ENCODE peak calls at places on chromosomes 13 and 19, in eight cellular contexts. Q is stimulated activated naive CD8-positive, alpha-beta T cell treated with anti-CD3 and anti-CD28 coated beads, Interleukin-15, amount 100 ng/mL, for 72 hours; S is Peyer's patch; H is germinal center; B is neuronal stem cell; W is lung microvascular endothelial cell; Y is GM20000; M is activated T-cell treated with anti-CD3 and anti-CD28 coated beads, Interleukin-2, amount 50 U/mL, for 72 hours. J is an unnamed sample.

GRCh38 chr13:104920091-104920490 is 1615.4 kb downstream of the EFNB2 start:
- DNase-seq in Q (no peak), S (no peak), H (no peak), B (no peak), W (no peak), Y (no peak), M (no peak), J (no peak)

GRCh38 chr19:42246143-42246868 is 3.9 kb upstream of the GSK3A start:
- DNase-seq in Q (no peak), S (no peak), H (no peak), B (no peak), W (peak), Y (no peak), M (no peak), J (no peak)

GRCh38 chr13:94548382-94549240 is 47.3 kb downstream of the TGDS start:
- DNase-seq in Q (peak), S (peak), H (peak), B (no peak), W (no peak), Y (peak), M (peak), J (peak)

GRCh38 chr19:366951-367350 is 22.4 kb upstream of the MIER2 start:
- DNase-seq in Q (no peak), S (peak), H (no peak), B (no peak), W (no peak), Y (no peak), M (no peak), J (no peak)

GRCh38 chr13:34409496-34410163 is 532.4 kb upstream of the NBEA start:
- DNase-seq in Q (no peak), S (no peak), H (no peak), B (no peak), W (no peak), Y (no peak), M (no peak), J (no peak)

GRCh38 chr13:20860844-20861243 is 41.7 kb downstream of the XPO4 start:
- DNase-seq in Q (no peak), S (no peak), H (no peak), B (no peak), W (no peak), Y (no peak), M (no peak), J (no peak)

GRCh38 chr19:31913103-31913710 is 432.2 kb upstream of the ZNF507 start:
- DNase-seq in Q (no peak), S (no peak), H (no peak), B (no peak), W (no peak), Y (no peak), M (no peak), J (no peak)

GRCh38 chr19:30780456-30780855 is 408.3 kb downstream of the ZNF536 start:
- DNase-seq in Q (no peak), S (no peak), H (no peak), B (no peak), W (no peak), Y (no peak), M (no peak), J (no peak)

GRCh38 chr19:42271861-42272534 is 2.9 kb downstream of the CIC start:
- DNase-seq in Q (no peak), S (no peak), H (no peak), B (no peak), W (no peak), Y (no peak), M (no peak), J (no peak)

GRCh38 chr19:29841559-29842367 is 30.0 kb downstream of the CCNE1 start:
- DNase-seq in Q (no peak), S (no peak), H (no peak), B (peak), W (peak), Y (no peak), M (no peak), J (peak)

GRCh38 chr13:30143671-30144400 is 163.5 kb downstream of the KATNAL1 start:
- DNase-seq in Q (no peak), S (no peak), H (peak), B (no peak), W (no peak), Y (no peak), M (no peak), J (peak)

GRCh38 chr13:21637296-21637695 is 33.3 kb upstream of the MICU2 start:
- DNase-seq in Q (peak), S (no peak), H (no peak), B (no peak), W (peak), Y (no peak), M (peak), J (no peak)

GRCh38 chr19:51571599-51571998 is 516 bp downstream of the ZNF175 start:
- DNase-seq in Q (no peak), S (no peak), H (no peak), B (no peak), W (peak), Y (no peak), M (no peak), J (peak)

GRCh38 chr13:48199404-48199991 is 33.5 kb upstream of the ITM2B start:
- DNase-seq in Q (no peak), S (no peak), H (no peak), B (no peak), W (no peak), Y (no peak), M (no peak), J (no peak)

GRCh38 chr19:55273978-55274707 is 5.8 kb downstream of the HSPBP1 start:
- DNase-seq in Q (no peak), S (no peak), H (no peak), B (no peak), W (no peak), Y (no peak), M (no peak), J (no peak)

GRCh38 chr13:107202371-107203023 is 634.6 kb upstream of the ARGLU1 start:
- DNase-seq in Q (no peak), S (no peak), H (no peak), B (no peak), W (peak), Y (no peak), M (no peak), J (no peak)

GRCh38 chr19:38596057-38596981 is 21.4 kb downstream of the MAP4K1 start:
- DNase-seq in Q (no peak), S (no peak), H (no peak), B (peak), W (peak), Y (no peak), M (peak), J (peak)

GRCh38 chr19:2083174-2083854 is 12.8 kb downstream of the MOB3A start:
- DNase-seq in Q (peak), S (peak), H (peak), B (no peak), W (peak), Y (peak), M (peak), J (peak)

GRCh38 chr13:96020941-96021340 is 32.3 kb downstream of the UGGT2 start:
- DNase-seq in Q (no peak), S (no peak), H (no peak), B (no peak), W (no peak), Y (no peak), M (no peak), J (no peak)

GRCh38 chr19:43664008-43664407 is 6.0 kb downstream of the PLAUR start:
- DNase-seq in Q (peak), S (peak), H (no peak), B (no peak), W (peak), Y (no peak), M (peak), J (no peak)

GRCh38 chr19:10237702-10238101 is 6.6 kb upstream of the S1PR2 start:
- DNase-seq in Q (no peak), S (no peak), H (no peak), B (no peak), W (no peak), Y (no peak), M (no peak), J (no peak)

GRCh38 chr13:110758195-110758594 is 44.7 kb downstream of the ING1 start:
- DNase-seq in Q (no peak), S (no peak), H (no peak), B (no peak), W (peak), Y (no peak), M (no peak), J (no peak)

GRCh38 chr19:52673014-52673413 is 34.9 kb upstream of the ZNF83 start:
- DNase-seq in Q (no peak), S (no peak), H (no peak), B (no peak), W (no peak), Y (no peak), M (no peak), J (no peak)

GRCh38 chr19:522726-523125 is 8.8 kb upstream of the CDC34 start:
- DNase-seq in Q (no peak), S (no peak), H (no peak), B (no peak), W (no peak), Y (no peak), M (no peak), J (no peak)

GRCh38 chr13:39892731-39893293 is 237.3 kb downstream of the COG6 start:
- DNase-seq in Q (peak), S (peak), H (no peak), B (no peak), W (peak), Y (no peak), M (peak), J (peak)

J was measured in Karpas-422.